ENCODE peak calls at places on chromosome 19, in six cellular contexts. One of them, this sample, is unnamed.

GRCh38 chr19:35977446-35978222 is 17.4 kb upstream of the SDHAF1 start:
- DNase-seq in stomach: no peak
- DNase-seq in right cardiac atrium: no peak
- DNase-seq in brain microvascular endothelial cell: no peak
- DNase-seq in heart right ventricle: no peak
- DNase-seq in left ventricle myocardium inferior: no peak
- DNase-seq in this sample: no peak

GRCh38 chr19:5018224-5019015 is 49.5 kb downstream of the KDM4B start:
- DNase-seq in stomach: no peak
- DNase-seq in left ventricle myocardium inferior: no peak
- DNase-seq in brain microvascular endothelial cell: peak
- DNase-seq in heart right ventricle: no peak
- DNase-seq in right cardiac atrium: peak
- DNase-seq in this sample: no peak

GRCh38 chr19:54319049-54319448 is 6.1 kb upstream of the LILRA5 start:
- DNase-seq in stomach: no peak
- DNase-seq in brain microvascular endothelial cell: no peak
- DNase-seq in left ventricle myocardium inferior: no peak
- DNase-seq in right cardiac atrium: no peak
- DNase-seq in heart right ventricle: no peak
- DNase-seq in this sample: no peak

GRCh38 chr19:10228393-10228792 is 2.7 kb downstream of the S1PR2 start:
- DNase-seq in stomach: no peak
- DNase-seq in heart right ventricle: no peak
- DNase-seq in right cardiac atrium: no peak
- DNase-seq in left ventricle myocardium inferior: no peak
- DNase-seq in brain microvascular endothelial cell: no peak
- DNase-seq in this sample: no peak

GRCh38 chr19:7397687-7398086 is 49.0 kb downstream of the ARHGEF18 start:
- DNase-seq in right cardiac atrium: no peak
- DNase-seq in heart right ventricle: no peak
- DNase-seq in brain microvascular endothelial cell: peak
- DNase-seq in left ventricle myocardium inferior: no peak
- DNase-seq in stomach: no peak
- DNase-seq in this sample: no peak

GRCh38 chr19:39474139-39474620 is 6.5 kb upstream of the TIMM50 start:
- DNase-seq in left ventricle myocardium inferior: peak
- DNase-seq in stomach: peak
- DNase-seq in brain microvascular endothelial cell: peak
- DNase-seq in right cardiac atrium: peak
- DNase-seq in heart right ventricle: peak
- DNase-seq in this sample: no peak

GRCh38 chr19:10797541-10798256 is 38.3 kb downstream of the TMED1 start:
- DNase-seq in right cardiac atrium: no peak
- DNase-seq in left ventricle myocardium inferior: no peak
- DNase-seq in heart right ventricle: no peak
- DNase-seq in brain microvascular endothelial cell: no peak
- DNase-seq in stomach: no peak
- DNase-seq in this sample: peak

GRCh38 chr19:6616011-6616410 is 25.1 kb upstream of the CD70 start:
- DNase-seq in right cardiac atrium: no peak
- DNase-seq in stomach: no peak
- DNase-seq in brain microvascular endothelial cell: no peak
- DNase-seq in left ventricle myocardium inferior: no peak
- DNase-seq in heart right ventricle: no peak
- DNase-seq in this sample: no peak

GRCh38 chr19:47754206-47755064 is 9.1 kb downstream of the NOP53 start:
- DNase-seq in heart right ventricle: no peak
- DNase-seq in stomach: no peak
- DNase-seq in right cardiac atrium: peak
- DNase-seq in left ventricle myocardium inferior: no peak
- DNase-seq in brain microvascular endothelial cell: no peak
- DNase-seq in this sample: no peak

GRCh38 chr19:10251792-10252694 is at the start of gene MRPL4:
- DNase-seq in right cardiac atrium: peak
- DNase-seq in brain microvascular endothelial cell: peak
- DNase-seq in left ventricle myocardium inferior: peak
- DNase-seq in heart right ventricle: peak
- DNase-seq in stomach: peak
- DNase-seq in this sample: peak

GRCh38 chr19:18428837-18429674 is 8.9 kb downstream of the ISYNA1 start:
- DNase-seq in right cardiac atrium: peak
- DNase-seq in left ventricle myocardium inferior: peak
- DNase-seq in stomach: peak
- DNase-seq in heart right ventricle: peak
- DNase-seq in brain microvascular endothelial cell: peak
- DNase-seq in this sample: no peak

GRCh38 chr19:20503536-20503935 is 62.0 kb downstream of the ZNF737 start:
- DNase-seq in right cardiac atrium: no peak
- DNase-seq in left ventricle myocardium inferior: no peak
- DNase-seq in heart right ventricle: peak
- DNase-seq in brain microvascular endothelial cell: peak
- DNase-seq in stomach: peak
- DNase-seq in this sample: no peak

DNA sequence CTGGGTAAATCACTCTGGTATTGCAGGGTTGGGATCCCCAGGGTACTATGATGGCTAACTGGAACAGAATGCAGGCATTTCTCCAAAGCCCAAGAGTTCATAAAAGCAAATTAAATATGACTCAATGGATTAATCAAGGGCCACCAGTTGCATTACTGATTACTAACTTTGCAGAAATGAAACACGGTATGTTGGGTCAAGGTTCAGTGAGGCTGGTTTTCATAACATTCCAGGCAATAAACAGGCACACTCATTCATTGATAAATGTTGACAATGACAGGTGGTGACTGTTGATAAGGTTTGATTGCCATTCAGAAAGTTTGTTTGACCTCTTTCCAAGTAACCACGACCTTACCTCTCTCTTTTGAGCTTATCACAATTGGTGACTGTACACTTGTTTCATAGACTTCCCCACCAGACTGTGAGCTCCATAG is 506 bp upstream of the AP1M1 start:
- DNase-seq in brain microvascular endothelial cell: peak
- DNase-seq in right cardiac atrium: no peak
- DNase-seq in stomach: no peak
- DNase-seq in heart right ventricle: no peak
- DNase-seq in left ventricle myocardium inferior: no peak
- DNase-seq in this sample: no peak
- H3K27ac ChIP-seq in brain microvascular endothelial cell: peak
- H3K27ac ChIP-seq in right cardiac atrium: peak
- H3K27ac ChIP-seq in stomach: peak
- H3K27ac ChIP-seq in heart right ventricle: peak
- H3K27ac ChIP-seq in left ventricle myocardium inferior: peak
- H3K27ac ChIP-seq in this sample: peak

GRCh38 chr19:1278074-1278473 is 2.7 kb downstream of the FAM174C start:
- DNase-seq in brain microvascular endothelial cell: no peak
- DNase-seq in heart right ventricle: no peak
- DNase-seq in right cardiac atrium: no peak
- DNase-seq in left ventricle myocardium inferior: no peak
- DNase-seq in stomach: no peak
- DNase-seq in this sample: no peak

GRCh38 chr19:1275260-1275975 is at the start of gene FAM174C:
- DNase-seq in right cardiac atrium: peak
- DNase-seq in brain microvascular endothelial cell: peak
- DNase-seq in heart right ventricle: peak
- DNase-seq in stomach: peak
- DNase-seq in left ventricle myocardium inferior: peak
- DNase-seq in this sample: peak

GRCh38 chr19:1275976-1276619 is 768 bp downstream of the FAM174C start:
- DNase-seq in stomach: no peak
- DNase-seq in heart right ventricle: no peak
- DNase-seq in left ventricle myocardium inferior: no peak
- DNase-seq in brain microvascular endothelial cell: no peak
- DNase-seq in right cardiac atrium: no peak
- DNase-seq in this sample: no peak

GRCh38 chr19:1277061-1277460 is 1.7 kb downstream of the FAM174C start:
- DNase-seq in right cardiac atrium: no peak
- DNase-seq in stomach: no peak
- DNase-seq in brain microvascular endothelial cell: no peak
- DNase-seq in heart right ventricle: no peak
- DNase-seq in left ventricle myocardium inferior: no peak
- DNase-seq in this sample: no peak

DNA sequence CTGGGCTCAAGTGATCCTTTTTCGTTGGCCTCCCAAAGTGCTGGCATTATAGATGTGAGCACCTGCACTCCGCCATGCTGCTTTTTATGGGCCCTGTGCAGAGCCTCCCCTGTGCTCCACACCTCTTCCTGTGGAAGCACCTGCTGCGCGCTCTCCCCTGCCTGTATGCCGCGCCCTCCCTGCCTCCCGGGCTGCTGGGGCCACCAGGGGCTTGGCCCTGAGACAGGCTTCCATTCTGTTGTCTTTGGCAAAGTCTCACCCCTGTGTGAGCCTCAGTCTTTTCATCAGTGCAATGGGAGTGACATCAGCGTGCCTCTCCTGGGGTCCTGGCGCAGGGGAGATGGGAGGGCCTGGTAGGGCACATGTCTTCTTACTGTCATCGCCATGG is 1.3 kb downstream of the FAM174C start:
- DNase-seq in left ventricle myocardium inferior: no peak
- DNase-seq in brain microvascular endothelial cell: no peak
- DNase-seq in right cardiac atrium: no peak
- DNase-seq in stomach: no peak
- DNase-seq in heart right ventricle: no peak
- DNase-seq in this sample: no peak
- H3K27ac ChIP-seq in left ventricle myocardium inferior: peak
- H3K27ac ChIP-seq in brain microvascular endothelial cell: no peak
- H3K27ac ChIP-seq in right cardiac atrium: no peak
- H3K27ac ChIP-seq in stomach: peak
- H3K27ac ChIP-seq in heart right ventricle: peak
- H3K27ac ChIP-seq in this sample: no peak

GRCh38 chr19:33312065-33312464 is 9.7 kb upstream of the CEBPA start:
- DNase-seq in right cardiac atrium: no peak
- DNase-seq in left ventricle myocardium inferior: no peak
- DNase-seq in heart right ventricle: no peak
- DNase-seq in stomach: no peak
- DNase-seq in brain microvascular endothelial cell: no peak
- DNase-seq in this sample: no peak

GRCh38 chr19:33311326-33311682 is 9.0 kb upstream of the CEBPA start:
- DNase-seq in left ventricle myocardium inferior: no peak
- DNase-seq in stomach: peak
- DNase-seq in right cardiac atrium: no peak
- DNase-seq in heart right ventricle: no peak
- DNase-seq in brain microvascular endothelial cell: no peak
- DNase-seq in this sample: no peak

GRCh38 chr19:33309826-33310225 is 7.5 kb upstream of the CEBPA start:
- DNase-seq in stomach: no peak
- DNase-seq in left ventricle myocardium inferior: no peak
- DNase-seq in heart right ventricle: no peak
- DNase-seq in right cardiac atrium: no peak
- DNase-seq in brain microvascular endothelial cell: no peak
- DNase-seq in this sample: no peak

GRCh38 chr19:33306853-33307792 is 4.8 kb upstream of the CEBPA start:
- DNase-seq in stomach: peak
- DNase-seq in heart right ventricle: no peak
- DNase-seq in right cardiac atrium: no peak
- DNase-seq in brain microvascular endothelial cell: no peak
- DNase-seq in left ventricle myocardium inferior: no peak
- DNase-seq in this sample: no peak

DNA sequence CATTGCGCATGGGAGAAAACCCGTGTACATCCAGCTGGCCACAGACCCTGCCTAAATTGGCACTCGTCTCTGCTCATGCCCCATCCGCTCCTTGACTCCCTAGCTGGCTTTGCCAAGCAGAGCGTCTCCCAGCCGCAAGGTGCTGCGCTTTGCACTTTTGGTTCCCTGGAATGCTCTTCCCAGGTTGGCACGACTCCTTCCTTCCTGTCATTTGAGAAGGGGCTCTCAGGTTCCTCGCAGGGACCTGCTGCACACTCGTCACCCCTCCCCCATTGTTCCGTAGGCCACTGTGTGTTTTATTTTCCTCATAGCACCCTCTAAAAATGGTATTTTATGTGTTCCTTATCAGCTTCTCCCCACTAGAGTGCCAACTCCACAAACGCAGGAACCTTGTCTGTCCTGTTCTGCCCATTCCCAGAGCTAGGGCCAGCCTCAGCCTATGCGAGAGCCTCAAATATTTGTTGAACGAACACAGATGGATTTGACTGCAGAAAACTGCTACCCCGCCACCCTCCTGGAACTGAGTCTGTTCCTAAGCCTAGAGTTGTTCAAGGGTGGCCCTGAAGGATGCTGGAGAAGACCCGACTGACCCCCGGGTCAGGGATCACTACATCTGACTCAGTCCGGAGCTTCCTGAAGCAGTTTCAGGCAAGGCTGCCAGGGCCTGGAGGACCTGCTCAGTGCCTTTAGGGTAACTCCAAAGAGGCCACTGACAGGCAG is 8.4 kb upstream of the CEBPA start:
- DNase-seq in heart right ventricle: no peak
- DNase-seq in brain microvascular endothelial cell: no peak
- DNase-seq in stomach: peak
- DNase-seq in left ventricle myocardium inferior: no peak
- DNase-seq in right cardiac atrium: no peak
- DNase-seq in this sample: no peak
- H3K27ac ChIP-seq in heart right ventricle: no peak
- H3K27ac ChIP-seq in brain microvascular endothelial cell: no peak
- H3K27ac ChIP-seq in stomach: peak
- H3K27ac ChIP-seq in left ventricle myocardium inferior: no peak
- H3K27ac ChIP-seq in right cardiac atrium: no peak
- H3K27ac ChIP-seq in this sample: no peak

GRCh38 chr19:51123381-51124186 is 1.1 kb upstream of the SIGLEC9 start:
- DNase-seq in heart right ventricle: no peak
- DNase-seq in left ventricle myocardium inferior: peak
- DNase-seq in stomach: peak
- DNase-seq in right cardiac atrium: no peak
- DNase-seq in brain microvascular endothelial cell: no peak
- DNase-seq in this sample: no peak

GRCh38 chr19:51124216-51124615 is 490 bp upstream of the SIGLEC9 start:
- DNase-seq in heart right ventricle: no peak
- DNase-seq in right cardiac atrium: no peak
- DNase-seq in brain microvascular endothelial cell: no peak
- DNase-seq in stomach: no peak
- DNase-seq in left ventricle myocardium inferior: no peak
- DNase-seq in this sample: no peak

GRCh38 chr19:51124729-51125128 is at the start of gene SIGLEC9:
- DNase-seq in right cardiac atrium: peak
- DNase-seq in left ventricle myocardium inferior: peak
- DNase-seq in stomach: no peak
- DNase-seq in brain microvascular endothelial cell: no peak
- DNase-seq in heart right ventricle: peak
- DNase-seq in this sample: no peak

GRCh38 chr19:51127032-51127431 is 2.3 kb downstream of the SIGLEC9 start:
- DNase-seq in stomach: no peak
- DNase-seq in left ventricle myocardium inferior: no peak
- DNase-seq in right cardiac atrium: no peak
- DNase-seq in heart right ventricle: no peak
- DNase-seq in brain microvascular endothelial cell: no peak
- DNase-seq in this sample: no peak

DNA sequence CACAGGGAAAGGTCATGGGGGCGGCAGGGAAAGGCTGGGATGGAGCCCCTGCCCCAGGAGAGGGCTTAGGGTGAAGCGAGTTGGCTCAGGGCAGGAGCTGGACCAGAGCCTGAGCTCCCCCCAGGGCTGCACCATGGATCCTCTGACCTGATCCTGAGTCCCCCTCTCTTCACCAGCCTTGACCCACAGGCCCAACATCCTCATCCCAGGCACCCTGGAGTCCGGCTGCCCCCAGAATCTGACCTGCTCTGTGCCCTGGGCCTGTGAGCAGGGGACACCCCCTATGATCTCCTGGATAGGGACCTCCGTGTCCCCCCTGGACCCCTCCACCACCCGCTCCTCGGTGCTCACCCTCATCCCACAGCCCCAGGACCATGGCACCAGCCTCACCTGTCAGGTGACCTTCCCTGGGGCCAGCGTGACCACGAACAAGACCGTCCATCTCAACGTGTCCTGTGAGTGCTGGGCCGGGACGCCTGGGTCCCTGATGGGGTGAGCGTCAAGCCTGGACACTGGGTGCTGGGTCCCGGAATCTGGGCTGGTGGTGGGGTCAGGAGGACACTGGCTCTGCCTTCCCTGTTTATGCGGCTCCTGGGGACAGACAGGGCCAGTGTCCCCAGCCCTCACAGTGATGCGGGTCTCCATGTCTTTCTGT is 842 bp downstream of the SIGLEC9 start:
- DNase-seq in right cardiac atrium: no peak
- DNase-seq in stomach: no peak
- DNase-seq in left ventricle myocardium inferior: no peak
- DNase-seq in brain microvascular endothelial cell: no peak
- DNase-seq in heart right ventricle: no peak
- DNase-seq in this sample: no peak
- H3K27ac ChIP-seq in right cardiac atrium: no peak
- H3K27ac ChIP-seq in stomach: no peak
- H3K27ac ChIP-seq in left ventricle myocardium inferior: peak
- H3K27ac ChIP-seq in brain microvascular endothelial cell: no peak
- H3K27ac ChIP-seq in heart right ventricle: peak
- H3K27ac ChIP-seq in this sample: peak